ENCODE peak calls at places on chromosomes 13 and 19, in four cellular contexts. L is NT2/D1; M is activated naive CD4-positive, alpha-beta T cell; E is brain pericyte. N is an unnamed sample.

GRCh38 chr19:10836478-10837325 is 690 bp upstream of the TMED1 start:
- DNase-seq in M (peak; percentile 75), E (no peak), L (peak; percentile 76), N (no peak)

GRCh38 chr13:43408274-43408673 is 378.5 kb downstream of the ENOX1 start:
- DNase-seq in E (no peak), M (no peak), L (no peak), N (no peak)

GRCh38 chr19:10289167-10289835 is 451 bp upstream of the ICAM5 start:
- DNase-seq in L (no peak), M (peak; percentile 30), E (no peak), N (peak; percentile 65)

GRCh38 chr19:2478324-2478755 is 2.4 kb downstream of the GADD45B start:
- DNase-seq in M (peak; percentile 29), E (peak; percentile 74), L (no peak), N (peak; percentile 57)

GRCh38 chr19:34365463-34366401 is 736 bp downstream of the GPI start:
- DNase-seq in E (no peak), M (no peak), L (no peak), N (no peak)

GRCh38 chr13:95540848-95541247 is 11.7 kb upstream of the CLDN10 start:
- DNase-seq in M (no peak), E (no peak), L (no peak), N (no peak)

GRCh38 chr13:43908156-43909126 is 28.7 kb downstream of the LACC1 start:
- DNase-seq in M (no peak), L (no peak), E (peak; percentile 29), N (no peak)

GRCh38 chr19:48117515-48118330 is 7.1 kb upstream of the PLA2G4C start:
- DNase-seq in M (no peak), E (no peak), L (no peak), N (no peak)

GRCh38 chr19:17289489-17289888 is 7.8 kb downstream of the ANKLE1 start:
- DNase-seq in L (peak; percentile 89), E (no peak), M (no peak), N (peak; percentile 56)

GRCh38 chr19:48543121-48543710 is 8.8 kb upstream of the SULT2B1 start:
- DNase-seq in M (no peak), L (no peak), E (no peak), N (no peak)

GRCh38 chr13:29474991-29475390 is 120.5 kb downstream of the SLC7A1 start:
- DNase-seq in M (no peak), L (no peak), E (no peak), N (no peak)

GRCh38 chr13:103272770-103273169 is 206.6 kb upstream of the SLC10A2 start:
- DNase-seq in L (no peak), E (no peak), M (no peak), N (no peak)

GRCh38 chr19:49573009-49573408 is 7.3 kb downstream of the NOSIP start:
- DNase-seq in L (no peak), E (no peak), M (no peak), N (no peak)

GRCh38 chr13:108346376-108346775 is 76.9 kb downstream of the TNFSF13B start:
- DNase-seq in E (no peak), L (no peak), M (no peak), N (no peak)

GRCh38 chr19:13298565-13299481 is 148.6 kb downstream of the IER2 start:
- DNase-seq in L (no peak), M (no peak), E (no peak), N (no peak)

GRCh38 chr19:644363-644762 is 4.7 kb downstream of the FGF22 start:
- DNase-seq in L (no peak), E (no peak), M (no peak), N (no peak)

N was measured in memory B cell.